ENCODE peak calls at places on chromosomes 12 and 14, in nine cellular contexts. One of them, this sample, is unnamed.

GRCh38 chr14:67010602-67011001 is 178.6 kb upstream of the GARIN2 start:
- DNase-seq in COR-L47: no peak
- DNase-seq in right lobe of liver: no peak
- DNase-seq in nucleus accumbens: no peak
- DNase-seq in nephron progenitor cell: no peak
- DNase-seq in cardiac fibroblast: no peak
- DNase-seq in effector CD4-positive, alpha-beta T cell: no peak
- DNase-seq in fibroblast of pulmonary artery: no peak
- DNase-seq in adrenal gland: no peak
- DNase-seq in this sample: no peak

GRCh38 chr12:27772328-27773049 is 7.5 kb upstream of the KLHL42 start:
- DNase-seq in adrenal gland: no peak
- DNase-seq in nucleus accumbens: no peak
- DNase-seq in effector CD4-positive, alpha-beta T cell: no peak
- DNase-seq in cardiac fibroblast: no peak
- DNase-seq in right lobe of liver: no peak
- DNase-seq in COR-L47: no peak
- DNase-seq in nephron progenitor cell: no peak
- DNase-seq in fibroblast of pulmonary artery: no peak
- DNase-seq in this sample: no peak

GRCh38 chr12:69916541-69917270 is 91.7 kb downstream of the MYRFL start:
- DNase-seq in adrenal gland: no peak
- DNase-seq in right lobe of liver: no peak
- DNase-seq in fibroblast of pulmonary artery: peak; percentile 30
- DNase-seq in COR-L47: no peak
- DNase-seq in cardiac fibroblast: peak; percentile 44
- DNase-seq in nephron progenitor cell: no peak
- DNase-seq in effector CD4-positive, alpha-beta T cell: no peak
- DNase-seq in nucleus accumbens: no peak
- DNase-seq in this sample: no peak

GRCh38 chr14:31930493-31931225 is 146.4 kb upstream of the ARHGAP5 start:
- DNase-seq in cardiac fibroblast: no peak
- DNase-seq in COR-L47: no peak
- DNase-seq in fibroblast of pulmonary artery: peak; percentile 17
- DNase-seq in adrenal gland: no peak
- DNase-seq in nucleus accumbens: no peak
- DNase-seq in effector CD4-positive, alpha-beta T cell: no peak
- DNase-seq in right lobe of liver: no peak
- DNase-seq in nephron progenitor cell: no peak
- DNase-seq in this sample: peak; percentile 33

GRCh38 chr12:101997102-101997501 is 64.7 kb downstream of the WASHC3 start:
- DNase-seq in fibroblast of pulmonary artery: no peak
- DNase-seq in nucleus accumbens: no peak
- DNase-seq in adrenal gland: no peak
- DNase-seq in COR-L47: no peak
- DNase-seq in effector CD4-positive, alpha-beta T cell: no peak
- DNase-seq in nephron progenitor cell: no peak
- DNase-seq in right lobe of liver: no peak
- DNase-seq in cardiac fibroblast: no peak
- DNase-seq in this sample: no peak

GRCh38 chr14:98582276-98582675 is 689.7 kb downstream of the BCL11B start:
- DNase-seq in adrenal gland: no peak
- DNase-seq in COR-L47: no peak
- DNase-seq in nephron progenitor cell: no peak
- DNase-seq in nucleus accumbens: no peak
- DNase-seq in effector CD4-positive, alpha-beta T cell: no peak
- DNase-seq in right lobe of liver: no peak
- DNase-seq in fibroblast of pulmonary artery: no peak
- DNase-seq in cardiac fibroblast: no peak
- DNase-seq in this sample: no peak

GRCh38 chr14:85528882-85529585 is 910 bp upstream of the FLRT2 start:
- DNase-seq in adrenal gland: peak; percentile 22
- DNase-seq in right lobe of liver: no peak
- DNase-seq in cardiac fibroblast: peak; percentile 78
- DNase-seq in nephron progenitor cell: no peak
- DNase-seq in COR-L47: no peak
- DNase-seq in nucleus accumbens: no peak
- DNase-seq in effector CD4-positive, alpha-beta T cell: no peak
- DNase-seq in fibroblast of pulmonary artery: peak; percentile 77
- DNase-seq in this sample: no peak

GRCh38 chr12:59780605-59781135 is 184.8 kb downstream of the SLC16A7 start:
- DNase-seq in nephron progenitor cell: no peak
- DNase-seq in cardiac fibroblast: peak; percentile 72
- DNase-seq in fibroblast of pulmonary artery: peak; percentile 62
- DNase-seq in adrenal gland: no peak
- DNase-seq in right lobe of liver: no peak
- DNase-seq in effector CD4-positive, alpha-beta T cell: no peak
- DNase-seq in COR-L47: no peak
- DNase-seq in nucleus accumbens: no peak
- DNase-seq in this sample: peak; percentile 28

GRCh38 chr14:74356892-74357575 is 8.8 kb downstream of the VRTN start:
- DNase-seq in fibroblast of pulmonary artery: no peak
- DNase-seq in effector CD4-positive, alpha-beta T cell: no peak
- DNase-seq in cardiac fibroblast: no peak
- DNase-seq in nucleus accumbens: no peak
- DNase-seq in COR-L47: no peak
- DNase-seq in nephron progenitor cell: no peak
- DNase-seq in right lobe of liver: no peak
- DNase-seq in adrenal gland: no peak
- DNase-seq in this sample: no peak

GRCh38 chr12:117911347-117911746 is 57.4 kb downstream of the KSR2 start:
- DNase-seq in cardiac fibroblast: no peak
- DNase-seq in nucleus accumbens: no peak
- DNase-seq in COR-L47: no peak
- DNase-seq in fibroblast of pulmonary artery: no peak
- DNase-seq in adrenal gland: no peak
- DNase-seq in right lobe of liver: no peak
- DNase-seq in effector CD4-positive, alpha-beta T cell: no peak
- DNase-seq in nephron progenitor cell: no peak
- DNase-seq in this sample: no peak

GRCh38 chr12:6426882-6427671 is 17.7 kb upstream of the CD27 start:
- DNase-seq in nephron progenitor cell: no peak
- DNase-seq in COR-L47: no peak
- DNase-seq in effector CD4-positive, alpha-beta T cell: peak; percentile 75
- DNase-seq in right lobe of liver: no peak
- DNase-seq in fibroblast of pulmonary artery: no peak
- DNase-seq in nucleus accumbens: peak; percentile 18
- DNase-seq in cardiac fibroblast: no peak
- DNase-seq in adrenal gland: no peak
- DNase-seq in this sample: no peak